ENCODE peak calls at places on chromosomes 3 and 15, in eight cellular contexts. S, A, I, T, U, B, V and R are unnamed samples.

GRCh38 chr15:83305696-83306291 is 21.3 kb upstream of the BNC1 start:
- DNase-seq in S (no peak), A (no peak), I (peak; percentile 33), T (no peak), U (no peak), B (peak; percentile 37), V (no peak), R (peak; percentile 87)

GRCh38 chr15:78842519-78842918 is 30.2 kb upstream of the MORF4L1 start:
- DNase-seq in S (no peak), A (no peak), I (no peak), T (no peak), U (no peak), B (no peak), V (no peak), R (no peak)

GRCh38 chr3:42036483-42036823 is 54.7 kb upstream of the TRAK1 start:
- DNase-seq in S (peak; percentile 94), A (peak; percentile 94), I (peak; percentile 58), T (no peak), U (no peak), B (peak; percentile 88), V (no peak), R (no peak)

GRCh38 chr3:168989396-168989795 is 674.1 kb downstream of the MECOM start:
- DNase-seq in S (no peak), A (no peak), I (no peak), T (no peak), U (no peak), B (peak; percentile 31), V (no peak), R (no peak)

GRCh38 chr3:11641316-11641682 is 2.4 kb downstream of the VGLL4 start:
- DNase-seq in S (peak; percentile 37), A (no peak), I (no peak), T (no peak), U (no peak), B (peak; percentile 37), V (no peak), R (no peak)

GRCh38 chr3:46628980-46629379 is 16.7 kb downstream of the FAM240A start:
- DNase-seq in S (no peak), A (peak; percentile 6), I (no peak), T (no peak), U (no peak), B (no peak), V (no peak), R (peak; percentile 24)

GRCh38 chr15:29612096-29612495 is 210.2 kb downstream of the TJP1 start:
- DNase-seq in S (peak; percentile 72), A (peak; percentile 77), I (no peak), T (no peak), U (no peak), B (peak; percentile 99), V (no peak), R (peak; percentile 77)

GRCh38 chr15:80455051-80455648 is 51.0 kb downstream of the ARNT2 start:
- DNase-seq in S (no peak), A (no peak), I (no peak), T (no peak), U (no peak), B (peak; percentile 30), V (no peak), R (no peak)

GRCh38 chr3:145015243-145015642 is 1043.6 kb downstream of the DIPK2A start:
- DNase-seq in S (peak; percentile 94), A (no peak), I (no peak), T (no peak), U (no peak), B (peak; percentile 60), V (no peak), R (no peak)

GRCh38 chr3:78878789-78879515 is 888.8 kb downstream of the ROBO1 start:
- DNase-seq in S (no peak), A (no peak), I (peak; percentile 36), T (no peak), U (no peak), B (no peak), V (no peak), R (no peak)